ENCODE peak calls at places on chromosomes 1 and 21, in four cellular contexts. N, I, S and M are unnamed samples. For H3K4me1, the result is how much of the 10 kb centered on the place peaks cover.

GRCh38 chr1:51945591-51945990 is 44.9 kb downstream of the RAB3B start:
- DNase-seq in N (no peak), S (no peak), I (no peak), M (no peak)

GRCh38 chr1:246534114-246534513 is 27.0 kb upstream of the SMYD3 start:
- DNase-seq in S (no peak), N (no peak), I (no peak), M (no peak)

GRCh38 chr1:23273450-23274133 is 56.3 kb upstream of the HTR1D start:
- DNase-seq in I (no peak), S (no peak), N (peak), M (no peak)

GRCh38 chr1:58477390-58477789 is 69.1 kb downstream of the OMA1 start:
- DNase-seq in I (no peak), N (no peak), S (no peak), M (no peak)

GRCh38 chr1:40182956-40183710 is 21.9 kb downstream of the RLF start:
- DNase-seq in N (peak), I (peak), S (no peak), M (no peak)

GRCh38 chr1:2415801-2416208 is 3.4 kb upstream of the PEX10 start:
- DNase-seq in S (peak), I (no peak), N (no peak), M (peak)

GRCh38 chr1:176033879-176034278 is 173.2 kb downstream of the COP1 start:
- DNase-seq in I (no peak), S (no peak), N (no peak), M (no peak)

GRCh38 chr21:31351438-31351837 is 7.4 kb upstream of the TIAM1 start:
- DNase-seq in I (no peak), N (peak), S (no peak), M (no peak)

GRCh38 chr21:43023175-43023574 is 48.8 kb downstream of the PKNOX1 start:
- DNase-seq in I (no peak), S (peak), N (no peak), M (no peak)

GRCh38 chr1:172089768-172090510 is 248.6 kb downstream of the DNM3 start:
- DNase-seq in S (peak), N (no peak), I (peak), M (peak)

GRCh38 chr1:3539707-3540425 is 71.4 kb downstream of the MEGF6 start:
- DNase-seq in S (peak), I (no peak), N (no peak), M (no peak)

GRCh38 chr1:41051022-41051421 is 29.5 kb upstream of the SLFNL1 start:
- DNase-seq in S (no peak), I (no peak), N (no peak), M (no peak)

GRCh38 chr21:25903599-25903998 is 168.8 kb downstream of the GABPA start:
- DNase-seq in I (no peak), S (no peak), N (no peak), M (no peak)

GRCh38 chr1:23163395-23163794 is 5.3 kb downstream of the LUZP1 start:
- DNase-seq in I (no peak), S (no peak), N (no peak), M (no peak)

GRCh38 chr1:43935711-43936427 is 2.3 kb downstream of the ARTN start:
- DNase-seq in I (peak), S (peak), N (no peak), M (peak)

GRCh38 chr1:159756397-159756796 is 24.4 kb upstream of the DUSP23 start:
- DNase-seq in N (no peak), S (no peak), I (no peak), M (no peak)

GRCh38 chr1:114024049-114024448 is 44.8 kb downstream of the OLFML3 start:
- DNase-seq in N (no peak), S (no peak), I (peak), M (no peak)

GRCh38 chr1:166136699-166137401 is 30.0 kb downstream of the FAM78B start:
- DNase-seq in I (no peak), S (no peak), N (no peak), M (no peak)

GRCh38 chr1:43509740-43510375 is 20.8 kb upstream of the PTPRF start:
- DNase-seq in N (peak), I (peak), S (no peak), M (no peak)

GRCh38 chr1:113912594-113913311 is 7.6 kb downstream of the DCLRE1B start:
- DNase-seq in N (no peak), S (no peak), I (no peak), M (no peak)

GRCh38 chr1:176801553-176802020 is 338.6 kb downstream of the PAPPA2 start:
- DNase-seq in S (no peak), I (peak), N (no peak), M (no peak)

GRCh38 chr21:45926281-45926680 is 55.3 kb upstream of the COL6A1 start:
- DNase-seq in S (no peak), N (no peak), I (no peak), M (no peak)

GRCh38 chr1:85801520-85801919 is 93.3 kb upstream of the ZNHIT6 start:
- DNase-seq in I (no peak), S (no peak), N (no peak), M (no peak)

GRCh38 chr21:38298833-38299232 is 42.0 kb downstream of the KCNJ15 start:
- DNase-seq in N (no peak), S (no peak), I (no peak), M (no peak)

GRCh38 chr1:15515026-15515663 is 8.9 kb downstream of the CASP9 start:
- DNase-seq in I (peak), S (no peak), N (no peak), M (no peak)

GRCh38 chr1:2493218-2493617 is 17.1 kb downstream of the PLCH2 start:
- DNase-seq in N (no peak), I (no peak), S (no peak), M (no peak)

GRCh38 chr1:205907794-205908193 is 35.5 kb downstream of the SLC26A9 start:
- DNase-seq in S (no peak), N (no peak), I (peak), M (no peak)

GRCh38 chr1:89453123-89453972 is 71.3 kb upstream of the LRRC8B start:
- DNase-seq in N (no peak), I (no peak), S (no peak), M (no peak)

GRCh38 chr1:167489581-167490340 is 28.6 kb downstream of the CD247 start:
- DNase-seq in N (no peak), S (no peak), I (peak), M (no peak)

GRCh38 chr1:18963968-18964367 is 7.5 kb upstream of the IFFO2 start:
- DNase-seq in S (no peak), N (no peak), I (no peak), M (no peak)

DNA sequence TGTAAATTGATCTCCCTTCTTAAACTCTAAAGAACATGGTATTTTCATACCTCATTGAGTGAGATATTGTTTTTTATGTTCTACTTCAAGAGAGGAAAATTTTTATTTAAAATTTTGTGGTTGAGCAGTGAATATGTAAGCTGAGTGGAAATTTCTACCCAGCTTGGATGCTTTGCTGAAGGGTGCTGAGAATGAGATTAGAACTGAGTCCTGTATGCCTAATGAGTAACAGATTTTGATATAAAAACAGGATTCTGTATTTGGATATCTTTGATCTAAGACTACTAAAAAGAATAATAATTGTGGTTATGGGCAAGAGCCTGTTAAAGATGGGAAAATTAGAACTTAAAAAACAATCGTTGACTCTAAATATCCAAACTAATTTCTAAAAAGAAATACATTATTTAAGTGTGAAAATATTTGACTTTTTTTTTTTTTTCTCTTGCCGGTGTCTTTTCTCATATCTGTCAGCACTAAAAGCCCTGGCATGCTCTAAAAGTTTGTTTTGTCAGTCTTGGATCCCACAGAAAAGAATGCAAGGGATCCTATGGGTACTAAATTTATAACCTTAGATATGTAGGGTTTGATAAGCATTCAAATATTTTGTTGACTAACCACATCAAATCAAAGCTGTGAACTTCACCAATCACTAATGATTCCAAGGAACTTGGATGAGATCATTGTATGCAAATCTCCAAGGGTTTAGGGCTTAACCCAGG is 652.3 kb downstream of the PTPRC start:
- DNase-seq in N (no peak), I (no peak), S (no peak), M (no peak)
- H3K4me1 ChIP-seq in N (under half), I (under half), S (under half), M (under half)

DNA sequence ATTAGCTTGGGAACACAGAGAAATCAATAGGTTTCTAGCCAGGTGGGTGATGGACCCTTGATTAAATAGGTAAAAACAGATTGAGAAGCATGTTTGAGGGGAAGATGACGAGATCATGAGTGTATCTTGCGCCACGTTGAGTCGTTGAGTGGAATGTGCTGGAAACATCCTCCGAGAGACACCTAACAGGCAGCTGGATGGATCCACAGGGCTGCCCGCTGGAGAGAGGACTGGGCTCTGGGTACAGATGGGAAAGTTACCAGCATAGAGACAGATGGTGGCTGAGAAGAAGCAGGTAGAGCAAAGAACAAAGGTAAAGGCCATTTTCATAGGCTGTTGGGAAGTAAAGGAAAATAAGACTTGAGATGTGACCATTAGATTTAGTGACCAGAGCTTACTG is 15.6 kb downstream of the BATF3 start:
- DNase-seq in S (no peak), I (no peak), N (no peak), M (no peak)
- H3K4me3 ChIP-seq in S (no peak), I (no peak), N (no peak), M (no peak)

GRCh38 chr1:111220302-111220890 is 7.1 kb upstream of the CHI3L2 start:
- DNase-seq in S (no peak), N (peak), I (no peak), M (no peak)

GRCh38 chr1:111222308-111223125 is 5.0 kb upstream of the CHI3L2 start:
- DNase-seq in N (peak), S (peak), I (peak), M (peak)

GRCh38 chr1:111221276-111221632 is 6.3 kb upstream of the CHI3L2 start:
- DNase-seq in I (no peak), S (no peak), N (no peak), M (no peak)

GRCh38 chr1:111223126-111223443 is 4.4 kb upstream of the CHI3L2 start:
- DNase-seq in N (no peak), I (no peak), S (no peak), M (no peak)

DNA sequence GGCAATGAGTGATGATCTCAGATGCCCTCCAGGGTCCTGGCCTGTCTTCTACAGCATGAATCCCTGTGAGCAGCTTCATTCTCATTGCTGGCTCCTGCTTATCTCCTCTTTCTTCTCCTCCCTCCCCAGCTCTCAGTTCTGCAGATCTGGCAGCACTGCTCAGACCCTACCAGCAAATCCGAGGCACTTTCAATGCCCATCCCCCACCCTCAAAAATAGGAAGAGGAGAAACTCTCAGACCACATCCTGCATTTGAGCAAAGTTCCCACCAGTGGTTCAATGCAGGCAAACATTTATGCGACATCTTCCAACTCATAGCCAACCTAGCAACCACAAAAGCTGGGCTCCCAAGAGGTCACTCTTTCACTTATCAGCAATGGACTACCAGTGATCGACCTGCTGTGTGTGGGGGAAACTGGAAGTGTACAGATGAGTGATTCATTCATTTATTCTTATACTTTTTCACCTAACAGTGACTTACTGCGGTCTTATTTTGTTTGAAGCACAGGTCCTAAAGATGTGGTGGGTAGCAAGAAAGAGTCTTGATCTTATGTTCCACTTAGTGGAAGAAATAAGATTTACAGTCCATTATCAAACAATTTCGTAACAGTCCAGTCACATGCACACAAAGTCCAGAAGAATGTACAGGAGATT is 5.8 kb upstream of the CHI3L2 start:
- DNase-seq in I (no peak), S (no peak), N (no peak), M (no peak)
- H3K4me1 ChIP-seq in I (under half), S (under half), N (under half), M (under half)

DNA sequence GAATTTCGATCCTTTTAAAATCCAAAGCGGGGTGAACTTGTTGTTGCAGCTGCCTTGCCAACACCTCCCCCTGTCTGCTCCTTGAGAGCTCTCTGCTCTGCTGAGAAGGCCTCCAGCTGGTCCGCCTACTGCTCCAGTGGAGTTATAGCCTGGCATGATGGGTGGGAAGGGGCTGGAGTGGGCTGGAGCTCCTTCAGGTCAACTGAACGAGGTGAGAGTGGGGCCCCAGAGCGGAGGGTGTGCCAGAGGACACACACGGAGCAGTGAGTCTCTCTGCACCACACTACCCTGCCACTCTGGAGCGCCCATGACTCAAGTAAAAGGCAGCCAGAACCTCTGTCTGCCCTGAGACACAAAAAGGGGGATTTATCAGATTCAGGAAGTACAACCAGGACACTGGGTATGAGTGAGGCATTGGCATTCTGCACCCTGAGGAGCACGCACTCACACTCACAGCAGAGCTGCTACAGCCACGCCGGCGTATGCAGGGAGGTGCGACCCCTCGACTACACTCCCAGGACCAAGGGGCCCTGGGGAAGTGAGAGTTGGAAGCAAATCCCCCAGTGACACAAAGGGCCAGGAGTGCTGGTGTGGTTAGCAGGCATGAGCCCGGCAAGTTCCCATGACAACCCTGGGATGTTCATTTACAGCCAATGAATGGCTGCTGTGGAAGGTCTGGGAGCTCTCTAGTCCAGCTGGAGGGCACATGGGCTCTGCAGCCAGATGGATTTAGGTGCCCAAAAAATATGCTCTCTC is 28.0 kb upstream of the EVA1B start:
- DNase-seq in N (peak), I (no peak), S (no peak), M (no peak)
- H3K4me3 ChIP-seq in N (peak), I (no peak), S (no peak), M (no peak)

GRCh38 chr1:161218301-161219077 is 3.4 kb downstream of the FCER1G start:
- DNase-seq in I (no peak), N (no peak), S (no peak), M (no peak)

GRCh38 chr1:161220002-161220401 is 3.4 kb downstream of the APOA2 start:
- DNase-seq in I (no peak), N (no peak), S (no peak), M (no peak)

GRCh38 chr1:161216945-161217712 is 2.0 kb downstream of the FCER1G start:
- DNase-seq in I (peak), S (no peak), N (no peak), M (no peak)

GRCh38 chr1:161219078-161219892 is 4.1 kb downstream of the APOA2 start:
- DNase-seq in I (no peak), N (no peak), S (no peak), M (no peak)

GRCh38 chr1:161217831-161218230 is 2.7 kb downstream of the FCER1G start:
- DNase-seq in N (no peak), S (no peak), I (no peak), M (no peak)
- H3K4me1 ChIP-seq in N (under half), S (under half), I (under half), M (under half)

GRCh38 chr1:152718238-152718637 is 10.3 kb downstream of the LCE4A start:
- DNase-seq in I (no peak), S (no peak), N (no peak), M (no peak)
- H3K4me3 ChIP-seq in I (no peak), S (no peak), N (no peak), M (no peak)

GRCh38 chr1:151013518-151013917 is 5.3 kb downstream of the PRUNE1 start:
- DNase-seq in N (no peak), S (no peak), I (no peak), M (peak)
- H3K4me1 ChIP-seq in N (under half), S (under half), I (under half), M (half or more)